ENCODE peak calls at places on chromosomes 12 and 14, in seven cellular contexts. One of them, this sample, is unnamed. For H3K79me2, the result is how much of the 10 kb centered on the place peaks cover.

GRCh38 chr12:88889326-88890110 is 309.2 kb upstream of the KITLG start:
- DNase-seq in GM23338: no peak
- DNase-seq in fibroblast of lung: peak
- DNase-seq in hepatocyte: no peak
- DNase-seq in MM.1S: no peak
- DNase-seq in neural progenitor cell: no peak
- DNase-seq in endothelial cell of umbilical vein: peak
- DNase-seq in this sample: no peak

GRCh38 chr12:87155616-87156015 is 873.6 kb downstream of the C12orf50 start:
- DNase-seq in GM23338: no peak
- DNase-seq in fibroblast of lung: peak
- DNase-seq in hepatocyte: no peak
- DNase-seq in MM.1S: no peak
- DNase-seq in neural progenitor cell: no peak
- DNase-seq in endothelial cell of umbilical vein: no peak
- DNase-seq in this sample: no peak

GRCh38 chr14:91090733-91091132 is 23.1 kb upstream of the DGLUCY start:
- DNase-seq in GM23338: no peak
- DNase-seq in fibroblast of lung: no peak
- DNase-seq in hepatocyte: no peak
- DNase-seq in MM.1S: no peak
- DNase-seq in neural progenitor cell: no peak
- DNase-seq in endothelial cell of umbilical vein: no peak
- DNase-seq in this sample: no peak

GRCh38 chr14:93976477-93977057 is at the start of gene ASB2:
- DNase-seq in GM23338: no peak
- DNase-seq in fibroblast of lung: peak
- DNase-seq in hepatocyte: no peak
- DNase-seq in MM.1S: peak
- DNase-seq in neural progenitor cell: no peak
- DNase-seq in endothelial cell of umbilical vein: no peak
- DNase-seq in this sample: peak

GRCh38 chr12:79266511-79267129 is 402.0 kb downstream of the SYT1 start:
- DNase-seq in GM23338: no peak
- DNase-seq in fibroblast of lung: no peak
- DNase-seq in hepatocyte: no peak
- DNase-seq in MM.1S: no peak
- DNase-seq in neural progenitor cell: peak
- DNase-seq in endothelial cell of umbilical vein: no peak
- DNase-seq in this sample: no peak

GRCh38 chr12:87924149-87924548 is 105.1 kb downstream of the C12orf50 start:
- DNase-seq in GM23338: no peak
- DNase-seq in fibroblast of lung: no peak
- DNase-seq in hepatocyte: no peak
- DNase-seq in MM.1S: no peak
- DNase-seq in neural progenitor cell: no peak
- DNase-seq in endothelial cell of umbilical vein: no peak
- DNase-seq in this sample: no peak

GRCh38 chr14:92447416-92448197 is 66.0 kb upstream of the RIN3 start:
- DNase-seq in GM23338: no peak
- DNase-seq in fibroblast of lung: no peak
- DNase-seq in hepatocyte: no peak
- DNase-seq in MM.1S: no peak
- DNase-seq in neural progenitor cell: no peak
- DNase-seq in endothelial cell of umbilical vein: no peak
- DNase-seq in this sample: no peak

GRCh38 chr12:38102197-38102596 is 214.4 kb upstream of the ALG10B start:
- DNase-seq in GM23338: no peak
- DNase-seq in fibroblast of lung: no peak
- DNase-seq in hepatocyte: no peak
- DNase-seq in MM.1S: no peak
- DNase-seq in neural progenitor cell: no peak
- DNase-seq in endothelial cell of umbilical vein: no peak
- DNase-seq in this sample: no peak

GRCh38 chr14:94550041-94550440 is 11.2 kb upstream of the SERPINA4 start:
- DNase-seq in GM23338: peak
- DNase-seq in fibroblast of lung: no peak
- DNase-seq in hepatocyte: no peak
- DNase-seq in MM.1S: no peak
- DNase-seq in neural progenitor cell: peak
- DNase-seq in endothelial cell of umbilical vein: no peak
- DNase-seq in this sample: no peak

GRCh38 chr14:58865520-58866281 is 227.9 kb downstream of the DACT1 start:
- DNase-seq in GM23338: no peak
- DNase-seq in fibroblast of lung: peak
- DNase-seq in hepatocyte: no peak
- DNase-seq in MM.1S: no peak
- DNase-seq in neural progenitor cell: no peak
- DNase-seq in endothelial cell of umbilical vein: no peak
- DNase-seq in this sample: no peak

GRCh38 chr12:94265521-94265920 is 117.1 kb downstream of the PLXNC1 start:
- DNase-seq in GM23338: no peak
- DNase-seq in fibroblast of lung: no peak
- DNase-seq in hepatocyte: no peak
- DNase-seq in MM.1S: no peak
- DNase-seq in neural progenitor cell: no peak
- DNase-seq in endothelial cell of umbilical vein: no peak
- DNase-seq in this sample: no peak

GRCh38 chr14:94761348-94761998 is 8.4 kb downstream of the GSC start:
- DNase-seq in GM23338: no peak
- DNase-seq in fibroblast of lung: no peak
- DNase-seq in hepatocyte: no peak
- DNase-seq in MM.1S: no peak
- DNase-seq in neural progenitor cell: no peak
- DNase-seq in endothelial cell of umbilical vein: no peak
- DNase-seq in this sample: no peak

GRCh38 chr14:21106506-21107359 is 5.9 kb downstream of the TMEM253 start:
- DNase-seq in GM23338: peak
- DNase-seq in fibroblast of lung: peak
- DNase-seq in hepatocyte: peak
- DNase-seq in MM.1S: peak
- DNase-seq in neural progenitor cell: peak
- DNase-seq in endothelial cell of umbilical vein: peak
- DNase-seq in this sample: peak

GRCh38 chr12:128982134-128982533 is 128.9 kb downstream of the GLT1D1 start:
- DNase-seq in GM23338: no peak
- DNase-seq in fibroblast of lung: no peak
- DNase-seq in hepatocyte: no peak
- DNase-seq in MM.1S: no peak
- DNase-seq in neural progenitor cell: no peak
- DNase-seq in endothelial cell of umbilical vein: no peak
- DNase-seq in this sample: no peak

GRCh38 chr12:43226151-43226550 is 325.9 kb downstream of the ADAMTS20 start:
- DNase-seq in GM23338: no peak
- DNase-seq in fibroblast of lung: no peak
- DNase-seq in hepatocyte: no peak
- DNase-seq in MM.1S: no peak
- DNase-seq in neural progenitor cell: no peak
- DNase-seq in endothelial cell of umbilical vein: no peak
- DNase-seq in this sample: peak

GRCh38 chr12:85007836-85008235 is 28.2 kb downstream of the TSPAN19 start:
- DNase-seq in GM23338: no peak
- DNase-seq in fibroblast of lung: peak
- DNase-seq in hepatocyte: no peak
- DNase-seq in MM.1S: no peak
- DNase-seq in neural progenitor cell: no peak
- DNase-seq in endothelial cell of umbilical vein: peak
- DNase-seq in this sample: no peak

GRCh38 chr12:42935756-42936155 is 346.2 kb upstream of the PRICKLE1 start:
- DNase-seq in GM23338: no peak
- DNase-seq in fibroblast of lung: peak
- DNase-seq in hepatocyte: no peak
- DNase-seq in MM.1S: no peak
- DNase-seq in neural progenitor cell: no peak
- DNase-seq in endothelial cell of umbilical vein: no peak
- DNase-seq in this sample: no peak

GRCh38 chr12:3242199-3242863 is 165.2 kb downstream of the TSPAN9 start:
- DNase-seq in GM23338: no peak
- DNase-seq in fibroblast of lung: no peak
- DNase-seq in hepatocyte: no peak
- DNase-seq in MM.1S: no peak
- DNase-seq in neural progenitor cell: no peak
- DNase-seq in endothelial cell of umbilical vein: no peak
- DNase-seq in this sample: no peak

GRCh38 chr12:2551097-2551496 is 243.7 kb upstream of the FKBP4 start:
- DNase-seq in GM23338: no peak
- DNase-seq in fibroblast of lung: no peak
- DNase-seq in hepatocyte: no peak
- DNase-seq in MM.1S: no peak
- DNase-seq in neural progenitor cell: no peak
- DNase-seq in endothelial cell of umbilical vein: no peak
- DNase-seq in this sample: no peak

GRCh38 chr14:72892103-72892878 is 1.6 kb downstream of the DPF3 start:
- DNase-seq in GM23338: peak
- DNase-seq in fibroblast of lung: peak
- DNase-seq in hepatocyte: peak
- DNase-seq in MM.1S: peak
- DNase-seq in neural progenitor cell: peak
- DNase-seq in endothelial cell of umbilical vein: peak
- DNase-seq in this sample: peak

DNA sequence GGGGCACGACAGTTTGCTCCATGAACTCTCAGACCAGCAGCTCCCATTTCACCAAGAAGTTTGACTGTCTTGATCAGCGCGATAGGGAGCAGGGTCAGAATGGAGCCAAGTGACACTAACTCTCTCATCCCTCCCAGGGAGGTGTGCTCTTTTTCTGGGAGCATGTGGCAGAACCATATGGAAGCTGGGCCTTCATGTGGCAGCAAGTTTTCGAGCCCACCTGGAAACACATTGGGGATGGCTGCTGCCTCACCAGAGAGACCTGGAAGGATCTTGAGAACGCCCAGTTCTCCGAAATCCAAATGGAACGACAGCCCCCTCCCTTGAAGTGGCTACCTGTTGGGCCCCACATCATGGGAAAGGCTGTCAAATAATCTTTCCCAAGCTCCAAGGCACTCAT is 24.0 kb downstream of the ITGA7 start:
- DNase-seq in GM23338: no peak
- DNase-seq in fibroblast of lung: no peak
- DNase-seq in hepatocyte: no peak
- DNase-seq in MM.1S: no peak
- DNase-seq in neural progenitor cell: no peak
- DNase-seq in endothelial cell of umbilical vein: no peak
- DNase-seq in this sample: no peak
- H3K4me2 ChIP-seq in GM23338: no peak
- H3K4me2 ChIP-seq in fibroblast of lung: no peak
- H3K4me2 ChIP-seq in hepatocyte: peak
- H3K4me2 ChIP-seq in MM.1S: no peak
- H3K4me2 ChIP-seq in neural progenitor cell: no peak
- H3K4me2 ChIP-seq in endothelial cell of umbilical vein: no peak
- H3K4me2 ChIP-seq in this sample: no peak

DNA sequence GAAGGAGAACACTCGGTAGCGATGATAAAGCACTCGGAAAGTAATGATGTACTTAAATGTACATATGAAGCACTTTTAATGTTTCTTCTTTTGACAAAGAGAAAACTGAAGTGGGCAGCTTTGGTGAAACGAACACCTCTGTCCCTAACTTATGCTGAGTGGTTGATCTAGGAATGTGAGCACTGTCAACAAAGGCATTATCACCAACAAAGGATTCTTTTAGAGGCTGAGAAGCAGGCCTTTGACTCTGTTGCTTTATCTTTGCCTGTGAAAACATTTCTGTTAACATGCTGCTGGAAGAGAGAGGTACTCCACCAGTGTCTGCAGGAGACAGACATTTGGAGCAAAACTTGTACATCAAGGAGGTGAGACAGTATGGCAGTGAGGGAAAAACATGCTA is 103.2 kb upstream of the VRK1 start:
- DNase-seq in GM23338: peak
- DNase-seq in fibroblast of lung: no peak
- DNase-seq in hepatocyte: no peak
- DNase-seq in MM.1S: no peak
- DNase-seq in neural progenitor cell: peak
- DNase-seq in endothelial cell of umbilical vein: no peak
- DNase-seq in this sample: no peak
- H3K27ac ChIP-seq in GM23338: no peak
- H3K27ac ChIP-seq in fibroblast of lung: no peak
- H3K27ac ChIP-seq in hepatocyte: no peak
- H3K27ac ChIP-seq in MM.1S: no peak
- H3K27ac ChIP-seq in neural progenitor cell: no peak
- H3K27ac ChIP-seq in endothelial cell of umbilical vein: no peak
- H3K27ac ChIP-seq in this sample: no peak

DNA sequence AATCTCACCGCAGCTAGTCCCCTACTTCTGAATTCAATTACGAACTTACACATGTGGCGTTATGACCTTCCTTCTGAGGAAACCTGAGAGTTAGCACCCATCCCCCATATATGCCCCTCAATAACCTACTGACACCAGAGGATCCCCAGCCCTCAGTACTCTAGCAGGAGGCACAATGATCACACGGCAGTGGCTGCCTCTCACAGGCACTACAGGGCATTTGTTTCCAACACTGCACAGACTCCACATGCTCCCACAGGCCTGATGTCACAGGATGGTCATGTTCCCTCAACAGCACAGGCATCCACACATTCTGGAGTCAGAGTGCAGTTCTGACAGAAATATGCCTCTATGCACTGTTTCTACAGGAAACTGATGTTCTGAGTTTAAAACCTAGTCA is 17.4 kb downstream of the PPP1CC start:
- DNase-seq in GM23338: no peak
- DNase-seq in fibroblast of lung: no peak
- DNase-seq in hepatocyte: no peak
- DNase-seq in MM.1S: no peak
- DNase-seq in neural progenitor cell: no peak
- DNase-seq in endothelial cell of umbilical vein: no peak
- DNase-seq in this sample: no peak
- H3K79me2 ChIP-seq in GM23338: half or more
- H3K79me2 ChIP-seq in fibroblast of lung: under half
- H3K79me2 ChIP-seq in hepatocyte: half or more
- H3K79me2 ChIP-seq in MM.1S: half or more
- H3K79me2 ChIP-seq in neural progenitor cell: half or more
- H3K79me2 ChIP-seq in endothelial cell of umbilical vein: half or more
- H3K79me2 ChIP-seq in this sample: half or more

GRCh38 chr14:101151930-101152310 is 248.4 kb upstream of the RTL1 start:
- DNase-seq in GM23338: no peak
- DNase-seq in fibroblast of lung: no peak
- DNase-seq in hepatocyte: no peak
- DNase-seq in MM.1S: no peak
- DNase-seq in neural progenitor cell: no peak
- DNase-seq in endothelial cell of umbilical vein: no peak
- DNase-seq in this sample: no peak
- H3K4me2 ChIP-seq in GM23338: no peak
- H3K4me2 ChIP-seq in fibroblast of lung: no peak
- H3K4me2 ChIP-seq in hepatocyte: no peak
- H3K4me2 ChIP-seq in MM.1S: no peak
- H3K4me2 ChIP-seq in neural progenitor cell: no peak
- H3K4me2 ChIP-seq in endothelial cell of umbilical vein: no peak
- H3K4me2 ChIP-seq in this sample: peak

GRCh38 chr12:15274561-15274967 is 47.7 kb upstream of the PTPRO start:
- DNase-seq in GM23338: no peak
- DNase-seq in fibroblast of lung: peak
- DNase-seq in hepatocyte: peak
- DNase-seq in MM.1S: no peak
- DNase-seq in neural progenitor cell: no peak
- DNase-seq in endothelial cell of umbilical vein: no peak
- DNase-seq in this sample: peak
- H3K27ac ChIP-seq in GM23338: no peak
- H3K27ac ChIP-seq in fibroblast of lung: no peak
- H3K27ac ChIP-seq in hepatocyte: peak
- H3K27ac ChIP-seq in MM.1S: no peak
- H3K27ac ChIP-seq in neural progenitor cell: no peak
- H3K27ac ChIP-seq in endothelial cell of umbilical vein: no peak
- H3K27ac ChIP-seq in this sample: no peak

GRCh38 chr12:108394196-108394595 is 55.1 kb upstream of the CMKLR1 start:
- DNase-seq in GM23338: no peak
- DNase-seq in fibroblast of lung: peak
- DNase-seq in hepatocyte: no peak
- DNase-seq in MM.1S: no peak
- DNase-seq in neural progenitor cell: no peak
- DNase-seq in endothelial cell of umbilical vein: no peak
- DNase-seq in this sample: no peak
- H3K79me2 ChIP-seq in GM23338: under half
- H3K79me2 ChIP-seq in fibroblast of lung: under half
- H3K79me2 ChIP-seq in hepatocyte: under half
- H3K79me2 ChIP-seq in MM.1S: under half
- H3K79me2 ChIP-seq in neural progenitor cell: under half
- H3K79me2 ChIP-seq in endothelial cell of umbilical vein: under half
- H3K79me2 ChIP-seq in this sample: under half

This sample was measured in osteoblast.